ENCODE peak calls at places on chromosome 15, in eight cellular contexts. K, T, H, I, Q, Z, S and C are unnamed samples.

GRCh38 chr15:71079208-71080044 is 35.8 kb upstream of the THSD4 start:
- DNase-seq in Q (peak; percentile 86), S (no peak), T (peak; percentile 52), I (no peak), Z (no peak), K (no peak), H (no peak), C (no peak)

GRCh38 chr15:28125673-28126651 is 26.8 kb upstream of the OCA2 start:
- DNase-seq in Q (peak; percentile 43), H (peak; percentile 37), K (peak; percentile 33), S (no peak), Z (peak; percentile 24), T (no peak), I (no peak), C (no peak)

GRCh38 chr15:48928877-48929538 is 34.7 kb downstream of the SHC4 start:
- DNase-seq in H (no peak), Z (no peak), S (no peak), Q (no peak), I (no peak), T (no peak), K (no peak), C (no peak)

GRCh38 chr15:88032787-88033186 is 223.8 kb downstream of the NTRK3 start:
- DNase-seq in S (no peak), Q (no peak), T (no peak), H (no peak), I (no peak), K (peak; percentile 8), Z (no peak), C (no peak)

GRCh38 chr15:69974321-69974720 is 123.4 kb downstream of the TLE3 start:
- DNase-seq in K (no peak), Z (no peak), T (no peak), Q (no peak), H (no peak), I (no peak), S (no peak), C (no peak)

GRCh38 chr15:85959573-85959972 is 120.1 kb upstream of the AGBL1 start:
- DNase-seq in T (no peak), Z (no peak), I (no peak), Q (no peak), H (no peak), S (no peak), K (no peak), C (no peak)

GRCh38 chr15:85473455-85473854 is 93.1 kb downstream of the AKAP13 start:
- DNase-seq in Z (no peak), K (no peak), T (no peak), Q (no peak), H (no peak), S (no peak), I (no peak), C (no peak)

GRCh38 chr15:92158426-92158825 is 235.3 kb upstream of the ST8SIA2 start:
- DNase-seq in Q (no peak), Z (peak; percentile 10), H (no peak), I (no peak), K (peak; percentile 82), T (no peak), S (no peak), C (no peak)

GRCh38 chr15:76342046-76342381 is 5.4 kb downstream of the ISL2 start:
- DNase-seq in K (no peak), Q (no peak), H (no peak), I (no peak), Z (no peak), T (no peak), S (no peak), C (no peak)

GRCh38 chr15:70051948-70052633 is 45.6 kb downstream of the TLE3 start:
- DNase-seq in I (no peak), Z (no peak), S (peak; percentile 57), H (no peak), K (no peak), T (no peak), Q (no peak), C (peak; percentile 49)

GRCh38 chr15:58473720-58474119 is 41.9 kb downstream of the LIPC start:
- DNase-seq in K (no peak), H (no peak), S (no peak), T (no peak), I (no peak), Q (no peak), Z (no peak), C (no peak)

GRCh38 chr15:79896634-79897379 is at the start of gene MTHFS:
- DNase-seq in T (peak; percentile 87), Q (peak; percentile 62), H (peak; percentile 66), I (peak; percentile 60), K (peak; percentile 63), Z (no peak), S (peak; percentile 82), C (peak; percentile 97)
- TF ChIP-seq POLR2AphosphoS5 in T (peak; percentile 73), Q (no peak), H (peak; percentile 97), I (peak; percentile 30), K (peak; percentile 95), Z (peak; percentile 85), S (peak; percentile 70), C (peak; percentile 89)

DNA sequence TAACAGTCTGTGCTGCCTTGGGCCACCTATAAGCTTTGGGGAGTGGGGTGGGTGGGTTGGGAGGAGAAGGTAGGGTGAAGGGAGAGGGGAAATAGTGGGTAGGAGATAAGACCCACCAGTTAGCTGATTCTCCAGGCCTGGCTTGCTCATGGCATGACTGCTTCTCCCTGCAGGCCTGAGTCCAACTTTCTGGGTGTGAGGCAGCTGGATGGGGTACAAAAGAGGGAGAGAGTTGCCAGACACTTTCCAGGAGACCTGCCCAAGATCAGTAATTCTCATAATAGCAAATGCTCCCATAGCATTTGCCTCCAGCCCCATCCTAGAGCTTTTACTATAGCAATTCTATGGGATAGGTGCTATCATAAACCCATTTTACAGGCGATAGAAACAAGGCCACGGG is 7.7 kb downstream of the CGNL1 start:
- DNase-seq in K (no peak), Q (no peak), H (no peak), S (peak; percentile 71), T (no peak), I (no peak), Z (no peak), C (no peak)
- TF ChIP-seq POLR2AphosphoS5 in K (no peak), Q (no peak), H (no peak), S (peak; percentile 75), T (no peak), I (no peak), Z (no peak), C (no peak)

DNA sequence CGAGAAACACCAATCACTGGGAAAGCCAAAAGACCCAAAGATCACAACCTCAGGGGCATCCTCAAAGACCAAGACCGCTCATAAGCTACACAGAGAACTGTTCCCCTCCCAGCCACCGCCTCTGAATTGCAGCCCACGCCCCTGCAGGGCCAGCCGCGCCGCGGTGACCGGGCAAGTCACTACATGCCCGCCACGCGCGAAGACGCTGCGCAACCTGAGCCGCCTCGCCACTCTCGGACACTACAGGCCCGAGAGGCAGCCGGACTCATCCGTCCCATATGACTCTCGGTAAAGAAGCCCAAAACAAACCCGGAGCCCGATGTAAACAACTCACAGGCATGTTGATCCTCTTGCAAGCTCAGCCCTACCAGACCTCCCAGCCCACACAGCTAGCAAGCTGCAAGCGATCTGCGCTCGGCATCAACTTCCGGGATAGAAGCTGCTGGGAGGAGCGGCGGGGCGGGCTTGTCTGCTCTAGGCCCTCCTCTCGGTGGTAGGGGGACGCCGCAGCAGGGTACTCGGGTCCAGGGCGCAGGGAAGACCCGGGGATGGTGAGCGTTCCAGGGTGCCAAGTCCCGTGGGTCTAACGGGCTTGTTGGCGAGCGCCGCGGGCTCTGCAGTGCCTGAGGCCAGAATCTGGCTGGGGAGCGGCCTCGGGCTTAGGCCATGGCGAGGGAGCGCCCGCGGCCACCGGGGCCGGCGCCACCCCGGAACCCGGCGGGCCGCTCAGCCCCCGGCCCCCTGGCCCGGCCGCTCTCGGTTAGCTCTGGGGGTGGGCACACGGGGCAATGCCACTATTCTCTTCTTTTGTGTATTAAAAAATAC is at the start of gene RPS27L:
- DNase-seq in T (peak; percentile 94), H (peak; percentile 88), Q (peak; percentile 93), S (peak; percentile 95), K (peak; percentile 78), I (peak; percentile 86), Z (no peak), C (peak; percentile 98)
- TF ChIP-seq POLR2AphosphoS5 in T (peak; percentile 98), H (peak; percentile 98), Q (peak; percentile 86), S (peak; percentile 95), K (peak; percentile 99), I (peak; percentile 81), Z (peak; percentile 94), C (peak; percentile 98)

DNA sequence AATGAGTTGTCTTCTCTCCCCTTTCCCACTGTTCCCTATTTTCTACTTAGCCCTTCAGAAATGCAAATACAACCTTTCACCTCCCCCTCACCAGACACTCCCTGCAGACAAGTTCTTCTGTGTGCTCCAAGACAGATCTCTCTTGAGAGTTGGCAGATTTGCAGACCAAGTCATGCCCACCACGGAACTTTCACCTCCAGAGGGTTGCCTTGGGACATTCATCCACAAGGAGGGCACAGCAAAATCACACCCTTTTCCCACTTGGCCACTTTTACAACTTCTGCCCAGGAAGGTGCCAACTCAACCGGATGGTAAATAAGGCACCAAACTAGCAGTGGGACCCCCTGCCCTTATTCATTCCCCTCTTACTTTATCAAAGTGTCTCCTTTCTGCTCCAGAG is 53.5 kb downstream of the SLC30A4 start:
- DNase-seq in T (no peak), S (no peak), K (no peak), Z (no peak), Q (no peak), I (no peak), H (no peak), C (no peak)
- TF ChIP-seq POLR2AphosphoS5 in T (no peak), S (no peak), K (no peak), Z (no peak), Q (no peak), I (no peak), H (no peak), C (no peak)

GRCh38 chr15:32738677-32739076 is 20.9 kb downstream of the GREM1 start:
- DNase-seq in S (no peak), T (no peak), K (no peak), Q (no peak), I (no peak), Z (no peak), H (no peak), C (no peak)
- TF ChIP-seq POLR2AphosphoS5 in S (no peak), T (no peak), K (no peak), Q (no peak), I (no peak), Z (no peak), H (no peak), C (no peak)

GRCh38 chr15:74036271-74037170 is 42.0 kb downstream of the PML start:
- DNase-seq in Q (peak; percentile 25), S (peak; percentile 87), K (peak; percentile 22), Z (no peak), I (no peak), H (peak; percentile 51), T (peak; percentile 64), C (no peak)
- TF ChIP-seq POLR2AphosphoS5 in Q (no peak), S (peak; percentile 19), K (no peak), Z (no peak), I (no peak), H (no peak), T (no peak), C (peak; percentile 57)

DNA sequence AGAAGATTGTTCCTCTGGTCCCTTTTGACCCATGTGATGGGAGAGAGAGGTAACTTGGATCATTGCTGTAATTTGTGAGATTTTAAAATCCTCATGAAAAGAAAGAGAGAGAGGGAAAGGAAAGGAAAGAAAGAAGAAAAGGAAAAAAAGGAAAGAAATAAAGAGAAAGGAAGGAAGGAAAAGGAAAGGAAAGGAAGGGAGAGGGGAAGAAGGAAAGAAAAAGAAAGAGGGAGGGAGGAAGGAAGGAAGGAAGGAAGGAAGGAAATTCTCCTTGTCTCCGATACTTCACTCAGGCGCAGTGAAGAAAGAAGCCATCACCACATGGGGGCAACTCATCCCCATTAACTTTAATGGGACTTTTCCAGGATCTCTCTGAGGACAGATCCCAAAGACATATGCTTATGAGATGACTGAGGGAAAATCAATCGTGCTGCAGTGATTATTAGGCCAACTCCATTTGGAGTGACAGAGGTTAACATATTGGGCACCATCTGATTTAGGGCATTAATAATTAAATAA is 123.0 kb downstream of the MEGF11 start:
- DNase-seq in H (no peak), S (no peak), Q (no peak), T (no peak), Z (no peak), K (no peak), I (no peak), C (no peak)
- TF ChIP-seq POLR2AphosphoS5 in H (no peak), S (no peak), Q (no peak), T (no peak), Z (no peak), K (no peak), I (no peak), C (no peak)